ENCODE peak calls at places on chromosomes 11 and 22, in six cellular contexts. One of them, this sample, is unnamed.

GRCh38 chr11:61955416-61956135 is 5.4 kb downstream of the BEST1 start:
- DNase-seq in stomach: no peak
- DNase-seq in transverse colon: peak
- DNase-seq in upper lobe of left lung: peak
- DNase-seq in GM23338: peak
- DNase-seq in HCT116: no peak
- DNase-seq in this sample: peak

GRCh38 chr11:86046111-86046510 is 22.8 kb downstream of the PICALM start:
- DNase-seq in stomach: no peak
- DNase-seq in transverse colon: no peak
- DNase-seq in upper lobe of left lung: no peak
- DNase-seq in GM23338: no peak
- DNase-seq in HCT116: no peak
- DNase-seq in this sample: no peak

GRCh38 chr11:107275632-107276031 is 182.0 kb downstream of the CWF19L2 start:
- DNase-seq in stomach: no peak
- DNase-seq in transverse colon: no peak
- DNase-seq in upper lobe of left lung: no peak
- DNase-seq in GM23338: no peak
- DNase-seq in HCT116: no peak
- DNase-seq in this sample: no peak

GRCh38 chr11:131408011-131408640 is 37.7 kb downstream of the NTM start:
- DNase-seq in stomach: peak
- DNase-seq in transverse colon: no peak
- DNase-seq in upper lobe of left lung: peak
- DNase-seq in GM23338: peak
- DNase-seq in HCT116: no peak
- DNase-seq in this sample: no peak

GRCh38 chr11:130636672-130637463 is 188.4 kb downstream of the ADAMTS15 start:
- DNase-seq in stomach: no peak
- DNase-seq in transverse colon: no peak
- DNase-seq in upper lobe of left lung: no peak
- DNase-seq in GM23338: no peak
- DNase-seq in HCT116: peak
- DNase-seq in this sample: no peak

GRCh38 chr22:30015846-30016245 is 64.4 kb upstream of the HORMAD2 start:
- DNase-seq in stomach: no peak
- DNase-seq in transverse colon: no peak
- DNase-seq in upper lobe of left lung: no peak
- DNase-seq in GM23338: no peak
- DNase-seq in HCT116: no peak
- DNase-seq in this sample: no peak

GRCh38 chr22:35977136-35977535 is 51.5 kb downstream of the RBFOX2 start:
- DNase-seq in stomach: no peak
- DNase-seq in transverse colon: no peak
- DNase-seq in upper lobe of left lung: no peak
- DNase-seq in GM23338: no peak
- DNase-seq in HCT116: no peak
- DNase-seq in this sample: no peak

GRCh38 chr22:46088541-46089311 is 61.6 kb upstream of the PPARA start:
- DNase-seq in stomach: peak
- DNase-seq in transverse colon: no peak
- DNase-seq in upper lobe of left lung: peak
- DNase-seq in GM23338: no peak
- DNase-seq in HCT116: no peak
- DNase-seq in this sample: peak

GRCh38 chr11:110710520-110711381 is 1.5 kb downstream of the ARHGAP20 start:
- DNase-seq in stomach: peak
- DNase-seq in transverse colon: peak
- DNase-seq in upper lobe of left lung: peak
- DNase-seq in GM23338: peak
- DNase-seq in HCT116: no peak
- DNase-seq in this sample: peak

GRCh38 chr22:27094633-27095308 is 437.4 kb downstream of the MIAT start:
- DNase-seq in stomach: no peak
- DNase-seq in transverse colon: no peak
- DNase-seq in upper lobe of left lung: no peak
- DNase-seq in GM23338: no peak
- DNase-seq in HCT116: no peak
- DNase-seq in this sample: no peak

GRCh38 chr22:50489363-50490243 is 2.9 kb downstream of the MIOX start:
- DNase-seq in stomach: no peak
- DNase-seq in transverse colon: no peak
- DNase-seq in upper lobe of left lung: no peak
- DNase-seq in GM23338: no peak
- DNase-seq in HCT116: no peak
- DNase-seq in this sample: no peak

GRCh38 chr22:27259390-27259789 is 542.2 kb downstream of the MN1 start:
- DNase-seq in stomach: no peak
- DNase-seq in transverse colon: no peak
- DNase-seq in upper lobe of left lung: no peak
- DNase-seq in GM23338: no peak
- DNase-seq in HCT116: no peak
- DNase-seq in this sample: no peak

GRCh38 chr22:32839776-32840571 is 38.5 kb downstream of the TIMP3 start:
- DNase-seq in stomach: no peak
- DNase-seq in transverse colon: no peak
- DNase-seq in upper lobe of left lung: no peak
- DNase-seq in GM23338: no peak
- DNase-seq in HCT116: no peak
- DNase-seq in this sample: no peak

GRCh38 chr11:70290341-70291065 is 20.0 kb downstream of the PPFIA1 start:
- DNase-seq in stomach: no peak
- DNase-seq in transverse colon: no peak
- DNase-seq in upper lobe of left lung: no peak
- DNase-seq in GM23338: no peak
- DNase-seq in HCT116: no peak
- DNase-seq in this sample: no peak

GRCh38 chr11:26931248-26931631 is 62.7 kb upstream of the FIBIN start:
- DNase-seq in stomach: no peak
- DNase-seq in transverse colon: no peak
- DNase-seq in upper lobe of left lung: no peak
- DNase-seq in GM23338: no peak
- DNase-seq in HCT116: no peak
- DNase-seq in this sample: no peak

GRCh38 chr11:65851811-65852507 is 6.0 kb downstream of the CFL1 start:
- DNase-seq in stomach: no peak
- DNase-seq in transverse colon: no peak
- DNase-seq in upper lobe of left lung: no peak
- DNase-seq in GM23338: no peak
- DNase-seq in HCT116: no peak
- DNase-seq in this sample: no peak

GRCh38 chr22:44684506-44685383 is 17.3 kb upstream of the PRR5 start:
- DNase-seq in stomach: peak
- DNase-seq in transverse colon: peak
- DNase-seq in upper lobe of left lung: peak
- DNase-seq in GM23338: peak
- DNase-seq in HCT116: peak
- DNase-seq in this sample: peak

GRCh38 chr22:44680481-44680894 is 21.5 kb upstream of the PRR5 start:
- DNase-seq in stomach: no peak
- DNase-seq in transverse colon: no peak
- DNase-seq in upper lobe of left lung: no peak
- DNase-seq in GM23338: no peak
- DNase-seq in HCT116: no peak
- DNase-seq in this sample: no peak

GRCh38 chr22:44683237-44683636 is 18.8 kb upstream of the PRR5 start:
- DNase-seq in stomach: no peak
- DNase-seq in transverse colon: no peak
- DNase-seq in upper lobe of left lung: no peak
- DNase-seq in GM23338: no peak
- DNase-seq in HCT116: no peak
- DNase-seq in this sample: no peak

GRCh38 chr22:44683881-44684280 is 18.1 kb upstream of the PRR5 start:
- DNase-seq in stomach: no peak
- DNase-seq in transverse colon: no peak
- DNase-seq in upper lobe of left lung: no peak
- DNase-seq in GM23338: no peak
- DNase-seq in HCT116: no peak
- DNase-seq in this sample: no peak

DNA sequence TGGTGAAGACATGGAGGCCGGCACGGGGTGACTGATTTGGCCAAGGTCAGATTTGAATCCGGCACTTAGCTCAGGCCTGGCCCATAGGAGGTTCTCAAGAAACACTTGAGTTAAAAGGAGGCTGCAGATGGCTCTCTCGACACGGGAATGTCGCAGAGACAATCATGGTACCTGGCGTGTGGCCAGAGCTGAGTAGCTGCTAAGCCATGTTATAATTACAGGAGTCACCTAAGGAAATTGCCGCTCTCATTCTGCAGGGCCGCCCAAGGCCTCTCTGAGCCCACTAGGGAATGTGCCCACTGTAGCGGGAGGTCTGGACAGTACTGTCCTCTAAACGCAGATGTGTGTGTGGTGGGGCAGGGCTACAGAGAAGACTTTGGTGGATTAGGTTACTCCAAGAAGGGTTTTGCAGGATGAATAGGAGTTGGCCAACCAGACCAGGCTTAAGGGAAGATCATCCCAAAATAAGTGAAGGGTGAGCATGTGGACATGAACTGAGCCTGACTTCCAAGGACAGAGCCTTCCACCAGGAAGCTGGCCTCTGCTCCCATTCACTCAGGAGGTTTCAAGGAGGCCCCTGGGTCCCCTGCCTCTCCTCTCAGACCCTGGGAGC is 19.3 kb upstream of the PRR5 start:
- DNase-seq in stomach: no peak
- DNase-seq in transverse colon: no peak
- DNase-seq in upper lobe of left lung: no peak
- DNase-seq in GM23338: no peak
- DNase-seq in HCT116: no peak
- DNase-seq in this sample: no peak
- H3K27ac ChIP-seq in stomach: no peak
- H3K27ac ChIP-seq in transverse colon: no peak
- H3K27ac ChIP-seq in upper lobe of left lung: no peak
- H3K27ac ChIP-seq in GM23338: no peak
- H3K27ac ChIP-seq in HCT116: no peak
- H3K27ac ChIP-seq in this sample: no peak

GRCh38 chr11:113314389-113315301 is at the start of gene TTC12:
- DNase-seq in stomach: peak
- DNase-seq in transverse colon: peak
- DNase-seq in upper lobe of left lung: peak
- DNase-seq in GM23338: peak
- DNase-seq in HCT116: peak
- DNase-seq in this sample: peak
- TF ChIP-seq POLR2AphosphoS5 in stomach: peak
- TF ChIP-seq POLR2AphosphoS5 in transverse colon: peak
- TF ChIP-seq POLR2AphosphoS5 in upper lobe of left lung: peak
- TF ChIP-seq POLR2AphosphoS5 in GM23338: peak
- TF ChIP-seq POLR2AphosphoS5 in HCT116: peak
- TF ChIP-seq POLR2AphosphoS5 in this sample: peak

GRCh38 chr22:37627545-37627944 is 11.9 kb upstream of the SH3BP1 start:
- DNase-seq in stomach: no peak
- DNase-seq in transverse colon: peak
- DNase-seq in upper lobe of left lung: peak
- DNase-seq in GM23338: no peak
- DNase-seq in HCT116: no peak
- DNase-seq in this sample: peak

GRCh38 chr22:37627091-37627490 is 12.4 kb upstream of the SH3BP1 start:
- DNase-seq in stomach: no peak
- DNase-seq in transverse colon: no peak
- DNase-seq in upper lobe of left lung: no peak
- DNase-seq in GM23338: no peak
- DNase-seq in HCT116: no peak
- DNase-seq in this sample: no peak

GRCh38 chr22:37630839-37631435 is 8.5 kb upstream of the SH3BP1 start:
- DNase-seq in stomach: peak
- DNase-seq in transverse colon: no peak
- DNase-seq in upper lobe of left lung: no peak
- DNase-seq in GM23338: no peak
- DNase-seq in HCT116: no peak
- DNase-seq in this sample: peak

GRCh38 chr22:37629928-37630327 is 9.5 kb upstream of the SH3BP1 start:
- DNase-seq in stomach: no peak
- DNase-seq in transverse colon: no peak
- DNase-seq in upper lobe of left lung: no peak
- DNase-seq in GM23338: no peak
- DNase-seq in HCT116: no peak
- DNase-seq in this sample: peak

GRCh38 chr22:37628830-37629229 is 10.6 kb upstream of the SH3BP1 start:
- DNase-seq in stomach: no peak
- DNase-seq in transverse colon: no peak
- DNase-seq in upper lobe of left lung: no peak
- DNase-seq in GM23338: no peak
- DNase-seq in HCT116: no peak
- DNase-seq in this sample: no peak
- H3K27ac ChIP-seq in stomach: peak
- H3K27ac ChIP-seq in transverse colon: no peak
- H3K27ac ChIP-seq in upper lobe of left lung: no peak
- H3K27ac ChIP-seq in GM23338: no peak
- H3K27ac ChIP-seq in HCT116: no peak
- H3K27ac ChIP-seq in this sample: peak

GRCh38 chr11:68148882-68149281 is 27.7 kb upstream of the CHKA start:
- DNase-seq in stomach: peak
- DNase-seq in transverse colon: no peak
- DNase-seq in upper lobe of left lung: no peak
- DNase-seq in GM23338: no peak
- DNase-seq in HCT116: no peak
- DNase-seq in this sample: no peak

GRCh38 chr11:68145120-68145866 is 24.1 kb upstream of the CHKA start:
- DNase-seq in stomach: peak
- DNase-seq in transverse colon: no peak
- DNase-seq in upper lobe of left lung: no peak
- DNase-seq in GM23338: no peak
- DNase-seq in HCT116: no peak
- DNase-seq in this sample: no peak

GRCh38 chr11:68146010-68146540 is 24.9 kb upstream of the CHKA start:
- DNase-seq in stomach: peak
- DNase-seq in transverse colon: peak
- DNase-seq in upper lobe of left lung: peak
- DNase-seq in GM23338: no peak
- DNase-seq in HCT116: no peak
- DNase-seq in this sample: peak

GRCh38 chr11:68148071-68148805 is 27.1 kb upstream of the CHKA start:
- DNase-seq in stomach: no peak
- DNase-seq in transverse colon: no peak
- DNase-seq in upper lobe of left lung: no peak
- DNase-seq in GM23338: no peak
- DNase-seq in HCT116: no peak
- DNase-seq in this sample: no peak

DNA sequence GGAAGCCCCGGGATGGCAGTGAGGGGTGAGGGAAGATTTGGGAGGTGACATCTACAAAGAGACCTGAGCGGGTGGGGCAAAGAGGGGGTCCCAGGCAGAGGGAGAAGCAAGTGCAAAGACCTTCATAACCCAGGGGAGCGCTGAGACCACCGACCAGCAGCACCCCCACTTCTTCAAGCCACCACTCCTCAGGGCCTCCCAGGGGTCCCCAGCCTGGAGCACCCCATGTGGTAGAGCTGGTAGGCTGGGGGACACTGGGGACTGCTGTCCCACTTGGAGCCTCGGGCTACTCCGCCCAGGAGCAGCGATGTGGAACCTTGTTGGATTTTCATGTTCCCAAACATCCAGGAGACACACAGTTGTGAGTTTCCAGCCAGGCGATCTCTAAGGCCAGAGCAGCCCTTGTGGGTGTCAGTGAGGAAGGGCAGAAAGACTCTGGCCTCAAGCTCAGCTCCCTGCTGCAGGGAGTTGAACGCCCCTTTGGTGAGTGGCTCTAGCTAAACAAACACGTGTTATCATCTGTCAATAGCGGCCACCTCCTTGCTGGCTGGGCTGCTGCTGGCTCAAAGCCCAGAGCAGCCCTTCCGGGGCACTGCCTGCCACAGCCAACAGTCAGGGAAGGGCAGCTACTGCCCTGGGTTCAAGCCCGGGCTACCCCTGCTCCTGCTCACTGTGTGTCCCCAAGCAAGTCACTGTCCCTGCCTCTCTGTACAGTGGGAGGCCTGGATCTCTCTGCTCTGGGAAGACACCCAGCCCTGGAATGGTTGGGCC is 25.7 kb upstream of the CHKA start:
- DNase-seq in stomach: peak
- DNase-seq in transverse colon: peak
- DNase-seq in upper lobe of left lung: peak
- DNase-seq in GM23338: no peak
- DNase-seq in HCT116: no peak
- DNase-seq in this sample: no peak
- TF ChIP-seq POLR2AphosphoS5 in stomach: peak
- TF ChIP-seq POLR2AphosphoS5 in transverse colon: peak
- TF ChIP-seq POLR2AphosphoS5 in upper lobe of left lung: peak
- TF ChIP-seq POLR2AphosphoS5 in GM23338: no peak
- TF ChIP-seq POLR2AphosphoS5 in HCT116: no peak
- TF ChIP-seq POLR2AphosphoS5 in this sample: peak

This sample was measured in spleen.